ENCODE peak calls at places on chromosomes 13 and 19, in eight cellular contexts. D, F, S, U, M, C, W and T are unnamed samples.

GRCh38 chr19:40348961-40349507 is 539 bp downstream of the PLD3 start:
- DNase-seq in M (peak), F (no peak), C (peak), S (no peak), W (no peak), U (no peak), D (no peak), T (peak)

GRCh38 chr13:31675521-31675953 is 63.8 kb upstream of the RXFP2 start:
- DNase-seq in C (no peak), W (no peak), F (no peak), M (peak), U (no peak), S (no peak), D (no peak), T (no peak)

GRCh38 chr19:13309853-13310252 is 159.6 kb downstream of the IER2 start:
- DNase-seq in D (no peak), U (no peak), F (no peak), S (no peak), W (no peak), M (no peak), C (no peak), T (no peak)

GRCh38 chr19:3743486-3743885 is 18.0 kb downstream of the APBA3 start:
- DNase-seq in F (no peak), W (peak), M (peak), S (no peak), C (no peak), D (no peak), U (no peak), T (no peak)

GRCh38 chr19:36849701-36850645 is 703 bp upstream of the ZNF345 start:
- DNase-seq in C (peak), W (peak), S (peak), D (peak), U (peak), F (peak), M (peak), T (peak)

GRCh38 chr19:42332059-42332458 is 6.6 kb downstream of the MEGF8 start:
- DNase-seq in W (no peak), D (no peak), C (no peak), U (no peak), F (no peak), S (no peak), M (no peak), T (no peak)

GRCh38 chr13:26502826-26503225 is 54.7 kb upstream of the WASF3 start:
- DNase-seq in M (peak), S (no peak), C (no peak), W (peak), U (no peak), F (no peak), D (peak), T (no peak)

GRCh38 chr13:32726374-32727037 is 140.3 kb downstream of the PDS5B start:
- DNase-seq in C (no peak), M (no peak), W (no peak), D (no peak), U (no peak), S (no peak), F (no peak), T (no peak)

GRCh38 chr19:42191855-42192254 is 25.6 kb downstream of the DEDD2 start:
- DNase-seq in C (no peak), M (peak), U (no peak), W (no peak), S (no peak), F (no peak), D (no peak), T (peak)

GRCh38 chr19:50314724-50315700 is 14.2 kb downstream of the KCNC3 start:
- DNase-seq in M (no peak), D (no peak), F (no peak), S (no peak), W (no peak), C (no peak), U (no peak), T (no peak)

GRCh38 chr13:113123226-113124150 is 889 bp downstream of the F10 start:
- DNase-seq in S (no peak), M (peak), D (no peak), W (peak), F (peak), U (no peak), C (no peak), T (no peak)

GRCh38 chr13:24178847-24179845 is 18.6 kb downstream of the SPATA13 start:
- DNase-seq in C (no peak), U (no peak), D (no peak), F (no peak), M (peak), S (no peak), W (no peak), T (no peak)

GRCh38 chr13:113090415-113090770 is 15.2 kb upstream of the F7 start:
- DNase-seq in S (no peak), U (no peak), W (no peak), M (no peak), D (no peak), C (no peak), F (no peak), T (no peak)

GRCh38 chr13:20331419-20331818 is 99.3 kb upstream of the GJB6 start:
- DNase-seq in U (no peak), C (no peak), W (no peak), D (no peak), S (no peak), F (no peak), M (no peak), T (no peak)

GRCh38 chr13:94249512-94249911 is 230.0 kb downstream of the DCT start:
- DNase-seq in C (no peak), U (peak), M (peak), S (no peak), D (no peak), F (no peak), W (peak), T (peak)

GRCh38 chr13:46142692-46143238 is 37.9 kb upstream of the CPB2 start:
- DNase-seq in C (no peak), S (no peak), W (no peak), M (no peak), F (no peak), D (no peak), U (no peak), T (no peak)

GRCh38 chr13:74061939-74062595 is 72.1 kb downstream of the KLF12 start:
- DNase-seq in W (no peak), C (no peak), U (no peak), F (no peak), S (no peak), D (no peak), M (peak), T (no peak)

GRCh38 chr13:113297370-113297871 is 382 bp downstream of the LAMP1 start:
- DNase-seq in S (peak), F (peak), C (peak), W (peak), M (peak), U (no peak), D (no peak), T (peak)

GRCh38 chr13:109654341-109655205 is 131.8 kb downstream of the IRS2 start:
- DNase-seq in D (no peak), M (no peak), U (no peak), F (no peak), C (no peak), S (no peak), W (no peak), T (no peak)

GRCh38 chr19:49432141-49433073 is 7.2 kb downstream of the GFY start:
- DNase-seq in W (no peak), S (no peak), F (no peak), C (no peak), M (no peak), D (no peak), U (no peak), T (no peak)

GRCh38 chr19:38280030-38280921 is 15.9 kb downstream of the SPINT2 start:
- DNase-seq in M (no peak), D (no peak), S (no peak), F (no peak), C (no peak), W (no peak), U (no peak), T (no peak)

GRCh38 chr19:31352296-31352781 is 3.1 kb upstream of the TSHZ3 start:
- DNase-seq in F (no peak), C (no peak), M (no peak), W (no peak), S (no peak), U (no peak), D (no peak), T (no peak)

GRCh38 chr13:100363874-100364273 is 224.7 kb downstream of the GGACT start:
- DNase-seq in F (no peak), W (no peak), C (no peak), U (no peak), S (no peak), M (peak), D (no peak), T (peak)

GRCh38 chr13:73677041-73677589 is 457.1 kb downstream of the KLF12 start:
- DNase-seq in M (peak), S (no peak), D (no peak), U (peak), W (no peak), F (no peak), C (no peak), T (peak)

GRCh38 chr13:105678072-105678471 is 857.4 kb downstream of the EFNB2 start:
- DNase-seq in W (no peak), M (no peak), C (no peak), U (no peak), D (no peak), S (no peak), F (no peak), T (no peak)

GRCh38 chr13:39484506-39485313 is 118.3 kb downstream of the LHFPL6 start:
- DNase-seq in C (no peak), S (no peak), W (no peak), U (no peak), M (peak), D (no peak), F (no peak), T (no peak)

GRCh38 chr19:52273301-52273700 is 3.9 kb downstream of the ZNF766 start:
- DNase-seq in W (no peak), F (no peak), C (no peak), U (no peak), D (no peak), M (no peak), S (no peak), T (no peak)

GRCh38 chr19:35068941-35069634 is 27.6 kb downstream of the HPN start:
- DNase-seq in S (no peak), C (no peak), D (no peak), M (no peak), W (no peak), U (no peak), F (no peak), T (no peak)

GRCh38 chr13:42048323-42048624 is 174 bp upstream of the DGKH start:
- DNase-seq in S (no peak), F (no peak), U (no peak), M (no peak), D (no peak), C (no peak), W (no peak), T (peak)

GRCh38 chr19:7725791-7726190 is 6.1 kb downstream of the CLEC4G start:
- DNase-seq in U (no peak), C (no peak), W (no peak), D (no peak), M (no peak), F (no peak), S (no peak), T (no peak)